ENCODE peak calls at places on chromosomes 2 and 18, in five cellular contexts. F is mucosa of descending colon, E is astrocyte of the spinal cord, C is lung, O is SK-N-SH. S is an unnamed sample.
A peak's percentile ranks its signal among the peaks of the same experiment; 100 is the strongest.

GRCh38 chr2:144522741-144523605 is 3.1 kb upstream of the ZEB2 start:
- DNase-seq in C (no peak), F (peak; percentile 53), O (peak; percentile 63), E (peak; percentile 26), S (no peak)

GRCh38 chr2:198134287-198134955 is 330.0 kb downstream of the PLCL1 start:
- DNase-seq in F (no peak), O (no peak), E (peak; percentile 19), C (no peak), S (no peak)

GRCh38 chr18:59743561-59743960 is 46.3 kb upstream of the CCBE1 start:
- DNase-seq in F (no peak), O (no peak), E (peak; percentile 51), C (no peak), S (no peak)

GRCh38 chr2:1740714-1741584 is 3.4 kb downstream of the PXDN start:
- DNase-seq in F (no peak), O (no peak), E (no peak), C (peak; percentile 27), S (no peak)

GRCh38 chr2:199431748-199432213 is 26.0 kb downstream of the SATB2 start:
- DNase-seq in F (no peak), E (peak; percentile 76), C (no peak), O (no peak), S (no peak)

GRCh38 chr2:3480352-3481010 is 38.9 kb downstream of the ADI1 start:
- DNase-seq in F (peak; percentile 91), E (no peak), C (no peak), O (no peak), S (peak; percentile 50)

GRCh38 chr2:143420313-143420712 is 291.1 kb downstream of the ARHGAP15 start:
- DNase-seq in F (no peak), E (no peak), C (no peak), O (no peak), S (no peak)

GRCh38 chr2:60853512-60853911 is 27.9 kb upstream of the REL start:
- DNase-seq in C (no peak), E (no peak), F (no peak), O (no peak), S (no peak)

GRCh38 chr2:124838426-124838825 is 813.3 kb downstream of the CNTNAP5 start:
- DNase-seq in E (no peak), O (no peak), C (no peak), F (no peak), S (no peak)

GRCh38 chr2:138948070-138948539 is 167.9 kb upstream of the NXPH2 start:
- DNase-seq in E (peak; percentile 99), C (no peak), F (no peak), O (no peak), S (no peak)

GRCh38 chr2:160719116-160719515 is 225.5 kb upstream of the RBMS1 start:
- DNase-seq in C (no peak), O (no peak), F (no peak), E (peak; percentile 56), S (no peak)

GRCh38 chr2:171574149-171574795 is 52.0 kb downstream of the CYBRD1 start:
- DNase-seq in E (peak; percentile 72), O (peak; percentile 88), C (peak; percentile 85), F (peak; percentile 82), S (peak; percentile 77)

GRCh38 chr2:27807476-27807875 is 36.0 kb downstream of the MRPL33 start:
- DNase-seq in C (no peak), E (peak; percentile 52), F (no peak), O (peak; percentile 38), S (no peak)

GRCh38 chr18:47917923-47918610 is 12.4 kb downstream of the SMAD2 start:
- DNase-seq in C (no peak), F (no peak), O (no peak), E (no peak), S (no peak)

GRCh38 chr2:20623241-20623640 is 27.7 kb downstream of the HS1BP3 start:
- DNase-seq in E (no peak), F (peak; percentile 56), O (no peak), C (no peak), S (no peak)

GRCh38 chr2:241391892-241392665 is 36.0 kb downstream of the FARP2 start:
- DNase-seq in E (peak; percentile 19), F (no peak), C (peak; percentile 42), O (peak; percentile 17), S (no peak)

GRCh38 chr2:24024018-24024417 is 14.1 kb downstream of the MFSD2B start:
- DNase-seq in F (no peak), C (no peak), E (peak; percentile 29), O (no peak), S (no peak)

GRCh38 chr2:219155054-219155644 is 5.5 kb downstream of the NHEJ1 start:
- DNase-seq in O (peak; percentile 73), F (no peak), C (peak; percentile 48), E (peak; percentile 75), S (peak; percentile 42)

GRCh38 chr18:9575558-9575957 is 38.8 kb downstream of the PPP4R1 start:
- DNase-seq in C (peak; percentile 85), O (peak; percentile 42), E (peak; percentile 94), F (no peak), S (no peak)
- TF ChIP-seq CTCF in C (peak; percentile 74), O (no peak), E (peak; percentile 88), F (peak; percentile 57), S (no peak)

GRCh38 chr2:25374827-25375226 is 33.1 kb upstream of the DNMT3A start:
- DNase-seq in F (peak; percentile 12), O (no peak), E (no peak), C (no peak), S (no peak)

GRCh38 chr2:25372405-25373268 is 30.9 kb upstream of the DNMT3A start:
- DNase-seq in F (no peak), C (no peak), O (peak; percentile 37), E (no peak), S (no peak)

GRCh38 chr2:25371253-25372241 is 29.8 kb upstream of the DNMT3A start:
- DNase-seq in F (peak; percentile 37), E (no peak), C (no peak), O (no peak), S (no peak)

GRCh38 chr2:25374411-25374810 is 32.7 kb upstream of the DNMT3A start:
- DNase-seq in C (no peak), F (peak; percentile 8), O (no peak), E (no peak), S (no peak)

GRCh38 chr2:25373269-25373981 is 31.7 kb upstream of the DNMT3A start:
- DNase-seq in O (no peak), C (peak; percentile 50), F (peak; percentile 75), E (no peak), S (no peak)
- TF ChIP-seq CTCF in O (no peak), C (no peak), F (no peak), E (no peak), S (no peak)

GRCh38 chr18:54835944-54836343 is 7.7 kb downstream of the RAB27B start:
- DNase-seq in C (no peak), O (no peak), F (no peak), E (no peak), S (no peak)
- TF ChIP-seq CTCF in C (no peak), O (no peak), F (no peak), E (no peak), S (no peak)

DNA sequence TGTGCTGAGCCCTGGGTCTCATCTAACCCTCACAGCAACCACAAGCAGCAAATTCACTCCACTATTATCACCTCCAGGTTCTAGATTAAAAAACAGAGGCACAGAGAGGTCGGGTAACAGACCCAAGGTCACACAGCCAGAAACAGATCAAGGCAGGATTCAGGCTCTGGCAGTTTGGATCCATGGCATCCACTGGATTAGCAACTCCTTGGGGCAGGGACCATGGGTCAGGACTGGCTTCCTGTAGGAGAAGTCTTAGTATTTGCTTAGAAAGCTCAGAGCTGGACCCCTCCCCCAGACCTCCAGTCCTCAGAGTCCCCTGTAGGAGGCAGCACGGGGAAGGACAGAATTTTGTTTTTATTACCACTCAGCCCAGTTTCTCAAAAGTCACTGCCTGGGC is 34.4 kb downstream of the ZFP36L2 start:
- DNase-seq in C (no peak), F (no peak), O (no peak), E (no peak), S (no peak)
- TF ChIP-seq CTCF in C (no peak), F (no peak), O (peak; percentile 28), E (peak; percentile 34), S (no peak)

GRCh38 chr2:174063492-174064092 is 98.4 kb upstream of the SP3 start:
- DNase-seq in F (no peak), E (no peak), O (no peak), C (no peak), S (no peak)

GRCh38 chr2:174058022-174058421 is 92.8 kb upstream of the SP3 start:
- DNase-seq in O (no peak), E (no peak), F (no peak), C (no peak), S (no peak)

GRCh38 chr2:174062934-174063333 is 97.8 kb upstream of the SP3 start:
- DNase-seq in E (no peak), F (no peak), C (no peak), O (no peak), S (no peak)

GRCh38 chr2:174059875-174060226 is 94.7 kb upstream of the SP3 start:
- DNase-seq in F (no peak), E (peak; percentile 33), C (no peak), O (no peak), S (no peak)

DNA sequence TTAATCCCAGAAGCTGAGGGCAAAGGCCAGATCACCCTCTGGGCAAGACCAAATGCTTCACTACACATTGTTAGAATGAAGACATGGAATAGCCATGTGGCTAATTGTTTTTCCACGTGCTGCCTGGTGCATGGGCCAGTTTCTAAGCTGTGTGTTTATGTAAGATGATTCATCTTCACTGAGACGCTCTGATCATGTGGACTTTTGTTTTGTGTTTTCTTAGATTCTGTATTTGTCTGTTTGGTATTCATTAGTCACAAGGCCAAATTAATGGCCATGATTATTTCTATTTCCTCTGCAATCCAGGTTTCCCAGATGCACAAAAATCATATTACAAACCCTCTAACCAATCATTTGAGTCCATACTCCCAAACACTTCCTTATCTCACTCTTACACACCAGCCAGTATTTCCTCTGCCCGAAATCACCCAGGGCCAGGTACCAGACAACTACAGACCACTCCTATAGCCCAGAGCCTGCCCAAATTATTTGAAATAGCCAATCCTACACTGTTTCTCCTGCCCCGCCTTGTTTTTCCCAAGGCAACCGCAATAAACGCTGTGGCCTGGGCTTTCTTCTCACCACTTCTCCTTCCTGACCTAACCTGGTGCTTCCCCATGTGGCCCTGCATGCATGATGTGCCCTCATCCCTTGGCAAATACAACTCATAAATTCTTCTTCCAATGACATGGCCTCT is 94.2 kb upstream of the SP3 start:
- DNase-seq in E (peak; percentile 69), C (no peak), F (no peak), O (no peak), S (no peak)
- TF ChIP-seq CTCF in E (no peak), C (no peak), F (no peak), O (no peak), S (no peak)

GRCh38 chr2:69945447-69945846 is 16.0 kb downstream of the ASPRV1 start:
- DNase-seq in E (no peak), O (no peak), F (no peak), C (peak; percentile 48), S (no peak)
- TF ChIP-seq CTCF in E (no peak), O (no peak), F (no peak), C (no peak), S (no peak)

S was measured in D721Med.